ENCODE peak calls at places on chromosomes 2 and 18, in ten cellular contexts. E is left ventricle myocardium inferior, S is body of pancreas, P is upper lobe of right lung, X is A549, J is colonic mucosa, B is heart right ventricle, L is neuronal stem cell, Y is tibial artery, T is cardiac muscle cell. Z is an unnamed sample.

GRCh38 chr2:120766758-120767351 is 31.2 kb downstream of the GLI2 start:
- DNase-seq in E (no peak), S (peak), P (peak), X (no peak), J (no peak), B (no peak), L (no peak), Y (no peak), T (no peak), Z (no peak)

GRCh38 chr18:22253156-22253555 is 83.8 kb downstream of the GATA6 start:
- DNase-seq in E (no peak), S (no peak), P (no peak), X (no peak), J (no peak), B (no peak), L (no peak), Y (no peak), T (no peak), Z (no peak)

GRCh38 chr18:50172367-50172766 is 22.6 kb downstream of the MYO5B start:
- DNase-seq in E (no peak), S (no peak), P (no peak), X (no peak), J (no peak), B (no peak), L (no peak), Y (no peak), T (no peak), Z (no peak)

GRCh38 chr2:31504305-31504704 is 76.4 kb downstream of the SRD5A2 start:
- DNase-seq in E (no peak), S (no peak), P (no peak), X (no peak), J (peak), B (no peak), L (no peak), Y (no peak), T (no peak), Z (no peak)

GRCh38 chr2:238260879-238261278 is 21.0 kb upstream of the HES6 start:
- DNase-seq in E (no peak), S (no peak), P (no peak), X (no peak), J (no peak), B (no peak), L (no peak), Y (no peak), T (peak), Z (no peak)

GRCh38 chr2:241227635-241227993 is 39.1 kb downstream of the ANO7 start:
- DNase-seq in E (no peak), S (no peak), P (no peak), X (no peak), J (no peak), B (no peak), L (no peak), Y (no peak), T (no peak), Z (no peak)

GRCh38 chr2:58042486-58042970 is 4.1 kb upstream of the VRK2 start:
- DNase-seq in E (no peak), S (peak), P (no peak), X (peak), J (peak), B (no peak), L (no peak), Y (no peak), T (peak), Z (peak)

GRCh38 chr18:75128051-75128605 is 80.8 kb downstream of the PTGR3 start:
- DNase-seq in E (no peak), S (no peak), P (peak), X (no peak), J (peak), B (no peak), L (no peak), Y (peak), T (no peak), Z (no peak)

GRCh38 chr2:162007447-162008040 is 66.5 kb downstream of the DPP4 start:
- DNase-seq in E (no peak), S (no peak), P (no peak), X (no peak), J (no peak), B (no peak), L (no peak), Y (no peak), T (no peak), Z (no peak)

GRCh38 chr2:174697267-174697666 is 67.0 kb downstream of the CHRNA1 start:
- DNase-seq in E (peak), S (peak), P (no peak), X (peak), J (peak), B (peak), L (peak), Y (no peak), T (peak), Z (no peak)

GRCh38 chr2:120976501-120977307 is 241.0 kb downstream of the GLI2 start:
- DNase-seq in E (no peak), S (no peak), P (no peak), X (no peak), J (no peak), B (no peak), L (no peak), Y (no peak), T (no peak), Z (no peak)

GRCh38 chr18:35155403-35156117 is 85.3 kb upstream of the ZNF397 start:
- DNase-seq in E (no peak), S (peak), P (no peak), X (no peak), J (no peak), B (no peak), L (no peak), Y (no peak), T (peak), Z (no peak)

GRCh38 chr2:231482806-231483391 is 18.6 kb upstream of the NCL start:
- DNase-seq in E (peak), S (peak), P (peak), X (peak), J (peak), B (peak), L (peak), Y (peak), T (peak), Z (no peak)

GRCh38 chr2:19070866-19071265 is 287.6 kb downstream of the OSR1 start:
- DNase-seq in E (no peak), S (no peak), P (no peak), X (no peak), J (no peak), B (no peak), L (no peak), Y (no peak), T (no peak), Z (no peak)

GRCh38 chr18:8876887-8877286 is 171.5 kb downstream of the MTCL1 start:
- DNase-seq in E (no peak), S (no peak), P (no peak), X (no peak), J (no peak), B (no peak), L (no peak), Y (no peak), T (no peak), Z (no peak)

GRCh38 chr18:13500227-13500865 is 226.0 kb downstream of the FAM210A start:
- DNase-seq in E (peak), S (no peak), P (no peak), X (no peak), J (no peak), B (peak), L (peak), Y (peak), T (peak), Z (no peak)

GRCh38 chr18:13503839-13504238 is 222.5 kb downstream of the FAM210A start:
- DNase-seq in E (no peak), S (no peak), P (no peak), X (no peak), J (no peak), B (no peak), L (no peak), Y (no peak), T (no peak), Z (no peak)

GRCh38 chr18:13501896-13502295 is 224.5 kb downstream of the FAM210A start:
- DNase-seq in E (no peak), S (no peak), P (no peak), X (no peak), J (no peak), B (no peak), L (no peak), Y (no peak), T (no peak), Z (no peak)

GRCh38 chr18:13502585-13502984 is 223.8 kb downstream of the FAM210A start:
- DNase-seq in E (peak), S (peak), P (no peak), X (no peak), J (no peak), B (peak), L (no peak), Y (peak), T (no peak), Z (no peak)

DNA sequence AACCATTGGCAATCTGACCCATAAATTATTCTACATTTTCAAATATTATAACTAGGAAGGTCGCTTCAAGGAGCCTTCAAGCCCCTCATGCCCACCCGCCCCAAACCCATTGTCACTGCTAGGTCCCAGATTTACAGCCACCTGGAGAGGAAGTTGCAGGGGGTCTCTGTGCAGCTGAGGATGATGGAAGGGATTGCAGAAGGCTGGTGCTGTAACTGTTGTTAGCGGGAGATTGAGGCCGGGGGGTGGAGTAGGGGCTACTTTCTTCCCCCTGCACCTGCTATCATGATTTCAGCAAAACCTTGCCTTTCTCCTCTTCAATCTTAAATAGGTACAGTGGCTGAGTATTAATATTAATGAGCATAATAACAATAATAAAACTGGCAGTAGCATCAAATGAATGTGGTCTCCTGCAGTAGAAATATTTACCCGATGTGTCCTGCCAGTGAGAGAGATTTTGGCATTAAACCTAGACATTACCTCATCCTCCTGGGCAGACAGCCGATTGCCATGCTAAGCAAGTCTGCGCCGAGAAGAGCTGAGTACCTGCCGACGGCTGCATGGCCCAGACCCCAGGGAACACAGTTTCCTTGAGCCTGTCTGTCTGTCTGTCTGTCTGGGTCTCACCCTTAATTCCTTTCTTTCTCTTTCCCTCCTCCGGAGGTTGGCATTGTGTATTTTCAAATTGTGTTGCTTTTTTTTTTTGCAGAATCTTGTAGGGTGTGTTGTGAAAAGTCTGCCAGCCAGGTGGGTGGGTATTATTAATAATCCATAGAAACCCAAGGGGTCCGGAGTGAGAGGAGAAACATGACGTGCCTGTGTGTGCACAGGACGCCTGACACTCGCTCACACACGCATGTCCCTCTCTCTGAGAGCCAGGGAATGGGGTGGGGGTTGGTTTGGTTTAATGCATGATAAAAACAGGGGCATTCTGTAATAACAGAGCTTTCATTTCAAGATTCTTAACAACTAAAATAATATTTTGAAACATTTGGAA is 225.2 kb downstream of the FAM210A start:
- DNase-seq in E (peak), S (peak), P (no peak), X (no peak), J (no peak), B (peak), L (no peak), Y (peak), T (no peak), Z (no peak)
- H3K27ac ChIP-seq in E (peak), S (no peak), P (no peak), X (peak), J (no peak), B (peak), L (no peak), Y (peak), T (no peak), Z (no peak)

GRCh38 chr2:218285604-218286003 is 6.7 kb downstream of the TMBIM1 start:
- DNase-seq in E (peak), S (peak), P (peak), X (no peak), J (no peak), B (peak), L (no peak), Y (peak), T (no peak), Z (no peak)
- H3K27ac ChIP-seq in E (peak), S (peak), P (peak), X (peak), J (peak), B (peak), L (no peak), Y (peak), T (peak), Z (peak)

GRCh38 chr2:190526105-190526708 is 8.3 kb downstream of the NEMP2 start:
- DNase-seq in E (no peak), S (no peak), P (no peak), X (no peak), J (no peak), B (no peak), L (no peak), Y (no peak), T (no peak), Z (no peak)
- H3K27ac ChIP-seq in E (no peak), S (no peak), P (no peak), X (peak), J (no peak), B (peak), L (no peak), Y (no peak), T (no peak), Z (no peak)

DNA sequence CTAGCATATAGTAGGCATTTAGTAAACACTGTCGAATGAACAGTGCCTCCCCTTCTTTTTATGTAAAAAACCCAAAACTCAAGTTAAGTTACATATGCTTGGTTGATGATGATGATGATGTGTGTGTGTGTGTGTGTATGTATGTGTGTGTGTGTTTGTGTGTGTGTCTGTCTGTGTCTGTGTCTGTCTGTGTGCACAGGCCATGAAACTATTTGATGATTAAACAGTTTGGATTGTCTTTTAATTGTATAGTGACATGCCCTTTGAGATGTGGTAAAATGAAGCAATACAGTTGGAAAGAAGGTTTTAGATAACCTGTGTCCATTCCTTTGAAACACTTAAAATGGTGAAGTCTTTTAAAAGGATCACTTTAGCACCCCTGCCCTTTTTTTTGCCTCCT is 105.6 kb downstream of the MAP4K4 start:
- DNase-seq in E (no peak), S (no peak), P (no peak), X (no peak), J (no peak), B (no peak), L (no peak), Y (no peak), T (no peak), Z (no peak)
- H3K27ac ChIP-seq in E (peak), S (no peak), P (no peak), X (peak), J (no peak), B (no peak), L (no peak), Y (no peak), T (no peak), Z (no peak)

GRCh38 chr2:71428472-71429383 is 24.6 kb upstream of the DYSF start:
- DNase-seq in E (no peak), S (no peak), P (no peak), X (no peak), J (no peak), B (no peak), L (no peak), Y (no peak), T (no peak), Z (no peak)

GRCh38 chr2:71423817-71424420 is 29.4 kb upstream of the DYSF start:
- DNase-seq in E (no peak), S (no peak), P (no peak), X (no peak), J (no peak), B (no peak), L (no peak), Y (no peak), T (no peak), Z (no peak)

GRCh38 chr2:71422786-71423185 is 30.6 kb upstream of the DYSF start:
- DNase-seq in E (no peak), S (no peak), P (no peak), X (no peak), J (no peak), B (no peak), L (no peak), Y (no peak), T (no peak), Z (no peak)

GRCh38 chr2:71426721-71427120 is 26.6 kb upstream of the DYSF start:
- DNase-seq in E (no peak), S (no peak), P (no peak), X (no peak), J (no peak), B (no peak), L (no peak), Y (no peak), T (no peak), Z (no peak)
- H3K27ac ChIP-seq in E (no peak), S (no peak), P (no peak), X (no peak), J (no peak), B (peak), L (no peak), Y (no peak), T (no peak), Z (no peak)

Z was measured in AG04450.